ENCODE peak calls at places on chromosome 17, in four cellular contexts. Y is gastrocnemius medialis, M is esophagus muscularis mucosa, N is HCT116. C is an unnamed sample.
A peak's percentile ranks its signal among the peaks of the same experiment; 100 is the strongest.

GRCh38 chr17:74610108-74610507 is 13.4 kb downstream of the CD300E start:
- DNase-seq in Y (no peak), M (no peak), N (no peak), C (no peak)

GRCh38 chr17:9011001-9011400 is 10.3 kb upstream of the NTN1 start:
- DNase-seq in Y (no peak), M (no peak), N (no peak), C (no peak)

GRCh38 chr17:64492481-64493109 is 4.3 kb downstream of the POLG2 start:
- DNase-seq in Y (no peak), M (no peak), N (no peak), C (no peak)

GRCh38 chr17:82668024-82668630 is 19.9 kb upstream of the WDR45B start:
- DNase-seq in Y (no peak), M (no peak), N (no peak), C (no peak)

GRCh38 chr17:57045868-57046671 is 39.0 kb upstream of the AKAP1 start:
- DNase-seq in Y (peak; percentile 45), M (no peak), N (no peak), C (no peak)

GRCh38 chr17:43943769-43944418 is 1.6 kb upstream of the PPY start:
- DNase-seq in Y (peak; percentile 62), M (peak; percentile 94), N (peak; percentile 59), C (peak; percentile 71)

GRCh38 chr17:81027591-81028505 is 7.1 kb upstream of the BAIAP2 start:
- DNase-seq in Y (no peak), M (no peak), N (no peak), C (no peak)

GRCh38 chr17:62963296-62963695 is 2.7 kb upstream of the TANC2 start:
- DNase-seq in Y (no peak), M (no peak), N (peak; percentile 75), C (no peak)

GRCh38 chr17:63966646-63967265 is 6.0 kb downstream of the SCN4A start:
- DNase-seq in Y (no peak), M (no peak), N (no peak), C (no peak)

GRCh38 chr17:9217151-9218067 is 196.1 kb downstream of the NTN1 start:
- DNase-seq in Y (peak; percentile 30), M (no peak), N (no peak), C (no peak)

GRCh38 chr17:7627250-7628121 is at the start of gene SAT2:
- DNase-seq in Y (peak; percentile 98), M (peak; percentile 100), N (peak; percentile 84), C (peak; percentile 94)

GRCh38 chr17:8469964-8470363 is 34.3 kb downstream of the NDEL1 start:
- DNase-seq in Y (peak; percentile 51), M (no peak), N (no peak), C (no peak)

GRCh38 chr17:7330099-7331015 is 1.2 kb upstream of the NEURL4 start:
- DNase-seq in Y (peak; percentile 76), M (no peak), N (peak; percentile 64), C (peak; percentile 71)

GRCh38 chr17:9107527-9107926 is 86.2 kb downstream of the NTN1 start:
- DNase-seq in Y (no peak), M (no peak), N (no peak), C (no peak)

GRCh38 chr17:71084219-71084618 is 914.9 kb downstream of the KCNJ2 start:
- DNase-seq in Y (no peak), M (no peak), N (peak; percentile 69), C (no peak)

GRCh38 chr17:21042434-21043295 is at the start of gene USP22:
- DNase-seq in Y (peak; percentile 98), M (no peak), N (no peak), C (no peak)

GRCh38 chr17:18378205-18378505 is 577 bp downstream of the EVPLL start:
- DNase-seq in Y (no peak), M (no peak), N (no peak), C (no peak)

GRCh38 chr17:18380471-18381157 is 3.0 kb downstream of the EVPLL start:
- DNase-seq in Y (no peak), M (no peak), N (no peak), C (no peak)

GRCh38 chr17:18379246-18380146 is 1.9 kb downstream of the EVPLL start:
- DNase-seq in Y (no peak), M (no peak), N (no peak), C (no peak)

GRCh38 chr17:18374216-18374615 is 3.4 kb upstream of the EVPLL start:
- DNase-seq in Y (no peak), M (no peak), N (no peak), C (no peak)

GRCh38 chr17:18377437-18378204 is at the start of gene EVPLL:
- DNase-seq in Y (peak; percentile 28), M (no peak), N (no peak), C (peak; percentile 79)
- TF ChIP-seq POLR2A in Y (no peak), M (no peak), N (no peak), C (no peak)

GRCh38 chr17:40321502-40322416 is 12.8 kb downstream of the RARA start:
- DNase-seq in Y (peak; percentile 83), M (no peak), N (no peak), C (no peak)

GRCh38 chr17:40319651-40320550 is 10.9 kb downstream of the RARA start:
- DNase-seq in Y (peak; percentile 83), M (no peak), N (no peak), C (peak; percentile 95)

GRCh38 chr17:40318835-40319332 is 9.9 kb downstream of the RARA start:
- DNase-seq in Y (peak; percentile 55), M (no peak), N (no peak), C (peak; percentile 88)

GRCh38 chr17:40322417-40323315 is 13.7 kb downstream of the RARA start:
- DNase-seq in Y (peak; percentile 71), M (no peak), N (peak; percentile 40), C (no peak)

GRCh38 chr17:40320771-40321501 is 12.0 kb downstream of the RARA start:
- DNase-seq in Y (peak; percentile 95), M (no peak), N (no peak), C (peak; percentile 96)
- TF ChIP-seq POLR2A in Y (peak; percentile 78), M (no peak), N (no peak), C (no peak)

DNA sequence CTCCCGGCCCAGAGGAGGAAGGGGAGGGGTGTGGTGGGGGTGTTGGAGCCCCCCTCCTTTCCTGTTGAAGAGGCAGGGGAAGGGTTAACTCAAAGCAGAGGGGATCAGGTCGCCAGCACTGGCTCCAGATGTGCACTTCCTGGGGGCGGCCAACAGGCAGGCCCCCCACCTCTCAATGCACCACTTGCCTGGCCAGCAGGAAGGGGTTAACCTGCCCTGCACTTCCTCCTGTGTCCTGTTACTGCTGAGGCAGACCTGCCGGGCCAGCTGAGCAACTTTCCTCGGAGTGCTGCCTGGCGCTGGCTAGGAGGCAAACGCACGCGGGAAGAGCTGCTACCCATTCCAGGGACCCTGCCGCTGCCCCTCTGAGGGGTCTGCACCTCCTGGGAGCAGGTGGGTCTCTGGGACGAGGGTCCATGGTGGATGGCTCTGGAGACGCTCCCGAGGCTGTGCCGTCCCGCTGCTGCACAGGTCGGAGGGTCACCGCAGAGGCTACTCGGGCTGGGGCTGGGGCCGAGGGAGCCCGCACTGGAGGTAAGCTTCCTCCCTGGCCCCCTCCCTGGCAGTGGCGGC is at the start of gene EPN3:
- DNase-seq in Y (no peak), M (no peak), N (peak; percentile 31), C (peak; percentile 58)
- TF ChIP-seq POLR2A in Y (no peak), M (no peak), N (no peak), C (no peak)

GRCh38 chr17:75844530-75845057 is 390 bp upstream of the UNC13D start:
- DNase-seq in Y (peak; percentile 74), M (no peak), N (peak; percentile 85), C (no peak)
- TF ChIP-seq POLR2A in Y (no peak), M (no peak), N (no peak), C (no peak)

GRCh38 chr17:2709173-2709661 is 2.3 kb downstream of the CLUH start:
- DNase-seq in Y (peak; percentile 67), M (no peak), N (no peak), C (no peak)
- TF ChIP-seq POLR2A in Y (no peak), M (no peak), N (no peak), C (no peak)

DNA sequence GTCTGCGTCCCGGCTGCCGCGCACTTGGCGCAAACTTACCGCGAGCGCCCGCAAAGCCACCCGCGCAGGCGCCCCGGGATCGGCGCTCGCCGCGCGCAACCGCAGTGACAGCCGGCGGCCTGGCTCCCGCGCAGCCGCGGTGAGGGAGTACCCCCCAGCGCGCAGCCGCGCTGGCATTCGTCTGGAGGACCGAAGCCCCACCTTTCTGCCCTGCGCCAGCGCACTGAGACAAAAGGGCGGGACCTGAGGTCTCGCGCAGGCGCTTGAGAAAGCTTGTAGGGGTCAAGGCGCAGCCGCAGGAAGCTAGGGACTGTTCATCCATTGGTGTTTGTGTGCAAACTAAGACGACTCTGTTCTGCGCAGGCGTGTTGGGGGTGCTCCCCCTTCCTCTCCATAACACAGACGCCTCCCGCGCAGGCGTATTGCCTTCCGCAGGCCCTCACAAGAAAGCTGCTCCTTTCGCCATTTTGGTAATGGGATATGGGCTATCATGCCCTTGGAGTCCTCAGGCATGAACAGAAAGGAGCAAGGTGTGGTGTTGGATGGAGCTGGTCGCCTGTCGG is at the start of gene PHF12:
- DNase-seq in Y (peak; percentile 100), M (peak; percentile 100), N (peak; percentile 100), C (peak; percentile 100)
- TF ChIP-seq POLR2A in Y (peak; percentile 92), M (peak; percentile 72), N (peak; percentile 65), C (peak; percentile 71)

DNA sequence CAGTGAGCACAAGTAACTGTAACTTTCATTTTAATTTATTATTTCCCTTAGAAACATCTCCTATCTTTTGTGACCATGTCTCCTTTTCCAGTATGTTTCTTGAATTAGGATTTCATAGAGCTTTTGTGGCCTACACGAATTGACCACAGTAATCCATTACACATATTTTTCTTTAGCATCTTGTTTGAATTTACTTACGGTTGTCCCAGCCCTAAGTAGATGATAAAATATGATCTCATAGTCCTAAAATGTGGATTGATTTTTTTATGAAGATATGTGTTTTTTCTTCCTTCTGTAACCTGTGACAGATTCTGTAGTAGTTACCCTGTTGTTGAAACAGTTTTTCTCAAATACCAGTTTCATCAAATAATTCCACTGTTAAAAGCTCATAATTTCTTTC is 61.5 kb downstream of the NF1 start:
- DNase-seq in Y (no peak), M (no peak), N (no peak), C (no peak)
- TF ChIP-seq POLR2A in Y (no peak), M (no peak), N (no peak), C (no peak)

GRCh38 chr17:32831223-32831622 is 45.7 kb downstream of the MYO1D start:
- DNase-seq in Y (no peak), M (no peak), N (no peak), C (no peak)
- TF ChIP-seq POLR2A in Y (no peak), M (no peak), N (no peak), C (no peak)

GRCh38 chr17:77814091-77814772 is 144.3 kb upstream of the TNRC6C start:
- DNase-seq in Y (no peak), M (no peak), N (no peak), C (no peak)
- TF ChIP-seq POLR2A in Y (no peak), M (no peak), N (no peak), C (no peak)